ENCODE peak calls at places on chromosome 14, in four cellular contexts. One of them, this sample, is unnamed.

GRCh38 chr14:32724864-32725550 is 213.7 kb upstream of the NPAS3 start:
- DNase-seq in K562: no peak
- DNase-seq in HepG2: no peak
- DNase-seq in HCT116: no peak
- DNase-seq in this sample: no peak

GRCh38 chr14:57574617-57575288 is 81.1 kb upstream of the CCDC198 start:
- DNase-seq in K562: no peak
- DNase-seq in HepG2: peak; percentile 1
- DNase-seq in HCT116: no peak
- DNase-seq in this sample: no peak

GRCh38 chr14:31968912-31969311 is 108.2 kb upstream of the ARHGAP5 start:
- DNase-seq in K562: no peak
- DNase-seq in HepG2: no peak
- DNase-seq in HCT116: no peak
- DNase-seq in this sample: no peak

GRCh38 chr14:24262821-24263733 is at the start of gene TGM1:
- DNase-seq in K562: no peak
- DNase-seq in HepG2: no peak
- DNase-seq in HCT116: no peak
- DNase-seq in this sample: no peak

GRCh38 chr14:27145170-27145569 is 547.3 kb upstream of the NOVA1 start:
- DNase-seq in K562: no peak
- DNase-seq in HepG2: no peak
- DNase-seq in HCT116: no peak
- DNase-seq in this sample: no peak

GRCh38 chr14:69719501-69719951 is 47.4 kb upstream of the SRSF5 start:
- DNase-seq in K562: no peak
- DNase-seq in HepG2: no peak
- DNase-seq in HCT116: no peak
- DNase-seq in this sample: no peak

GRCh38 chr14:95956601-95957460 is 80.2 kb downstream of the TUNAR start:
- DNase-seq in K562: no peak
- DNase-seq in HepG2: no peak
- DNase-seq in HCT116: no peak
- DNase-seq in this sample: no peak

GRCh38 chr14:89425931-89426330 is 8.9 kb upstream of the FOXN3 start:
- DNase-seq in K562: no peak
- DNase-seq in HepG2: peak; percentile 41
- DNase-seq in HCT116: peak; percentile 48
- DNase-seq in this sample: no peak

GRCh38 chr14:68965261-68965761 is 13.8 kb downstream of the ACTN1 start:
- DNase-seq in K562: no peak
- DNase-seq in HepG2: no peak
- DNase-seq in HCT116: no peak
- DNase-seq in this sample: no peak

GRCh38 chr14:60721331-60722162 is 2.6 kb downstream of the SIX4 start:
- DNase-seq in K562: no peak
- DNase-seq in HepG2: peak; percentile 67
- DNase-seq in HCT116: peak; percentile 54
- DNase-seq in this sample: no peak

GRCh38 chr14:70920608-70921007 is 13.3 kb downstream of the PCNX1 start:
- DNase-seq in K562: no peak
- DNase-seq in HepG2: no peak
- DNase-seq in HCT116: no peak
- DNase-seq in this sample: no peak

GRCh38 chr14:61646366-61647101 is 48.8 kb upstream of the HIF1A start:
- DNase-seq in K562: no peak
- DNase-seq in HepG2: no peak
- DNase-seq in HCT116: no peak
- DNase-seq in this sample: no peak

GRCh38 chr14:73339846-73340565 is 102.7 kb downstream of the PAPLN start:
- DNase-seq in K562: peak; percentile 16
- DNase-seq in HepG2: no peak
- DNase-seq in HCT116: no peak
- DNase-seq in this sample: no peak

GRCh38 chr14:68665116-68665515 is 127.8 kb downstream of the ZFP36L1 start:
- DNase-seq in K562: no peak
- DNase-seq in HepG2: no peak
- DNase-seq in HCT116: no peak
- DNase-seq in this sample: no peak

GRCh38 chr14:77083082-77083481 is 15.0 kb upstream of the CIPC start:
- DNase-seq in K562: peak; percentile 12
- DNase-seq in HepG2: no peak
- DNase-seq in HCT116: no peak
- DNase-seq in this sample: no peak

GRCh38 chr14:71319646-71320045 is 412.4 kb downstream of the PCNX1 start:
- DNase-seq in K562: peak; percentile 28
- DNase-seq in HepG2: no peak
- DNase-seq in HCT116: no peak
- DNase-seq in this sample: peak; percentile 4

GRCh38 chr14:77241955-77242354 is 29.1 kb downstream of the NGB start:
- DNase-seq in K562: no peak
- DNase-seq in HepG2: no peak
- DNase-seq in HCT116: no peak
- DNase-seq in this sample: no peak

GRCh38 chr14:50666772-50667490 is 1.2 kb downstream of the SAV1 start:
- DNase-seq in K562: peak; percentile 62
- DNase-seq in HepG2: peak; percentile 37
- DNase-seq in HCT116: no peak
- DNase-seq in this sample: no peak

GRCh38 chr14:50667491-50668007 is 557 bp downstream of the SAV1 start:
- DNase-seq in K562: peak; percentile 45
- DNase-seq in HepG2: no peak
- DNase-seq in HCT116: no peak
- DNase-seq in this sample: no peak

GRCh38 chr14:71541271-71541670 is 391.0 kb upstream of the RGS6 start:
- DNase-seq in K562: no peak
- DNase-seq in HepG2: no peak
- DNase-seq in HCT116: no peak
- DNase-seq in this sample: no peak

GRCh38 chr14:69090187-69090789 is 62.6 kb downstream of the DCAF5 start:
- DNase-seq in K562: peak; percentile 27
- DNase-seq in HepG2: peak; percentile 33
- DNase-seq in HCT116: peak; percentile 45
- DNase-seq in this sample: no peak

GRCh38 chr14:105581551-105582341 is 55.4 kb downstream of the TMEM121 start:
- DNase-seq in K562: no peak
- DNase-seq in HepG2: no peak
- DNase-seq in HCT116: no peak
- DNase-seq in this sample: no peak

GRCh38 chr14:39006721-39007410 is 96.2 kb downstream of the SEC23A start:
- DNase-seq in K562: no peak
- DNase-seq in HepG2: no peak
- DNase-seq in HCT116: no peak
- DNase-seq in this sample: no peak

GRCh38 chr14:72892879-72893635 is 844 bp downstream of the DPF3 start:
- DNase-seq in K562: peak; percentile 42
- DNase-seq in HepG2: no peak
- DNase-seq in HCT116: no peak
- DNase-seq in this sample: no peak

GRCh38 chr14:79581912-79582576 is 629.3 kb downstream of the DIO2 start:
- DNase-seq in K562: no peak
- DNase-seq in HepG2: no peak
- DNase-seq in HCT116: no peak
- DNase-seq in this sample: no peak

GRCh38 chr14:27427796-27428195 is 830.0 kb upstream of the NOVA1 start:
- DNase-seq in K562: peak; percentile 2
- DNase-seq in HepG2: no peak
- DNase-seq in HCT116: no peak
- DNase-seq in this sample: no peak

GRCh38 chr14:52015411-52016030 is 26.2 kb downstream of the RTRAF start:
- DNase-seq in K562: peak; percentile 31
- DNase-seq in HepG2: peak; percentile 8
- DNase-seq in HCT116: peak; percentile 19
- DNase-seq in this sample: no peak

GRCh38 chr14:103123634-103124500 is 606 bp downstream of the TNFAIP2 start:
- DNase-seq in K562: peak; percentile 59
- DNase-seq in HepG2: no peak
- DNase-seq in HCT116: no peak
- DNase-seq in this sample: no peak
- TF ChIP-seq TCF7L2 in K562: no peak
- TF ChIP-seq TCF7L2 in HepG2: no peak
- TF ChIP-seq TCF7L2 in HCT116: peak; percentile 53
- TF ChIP-seq TCF7L2 in this sample: peak; percentile 57

GRCh38 chr14:37090026-37090425 is 82.4 kb downstream of the SLC25A21 start:
- DNase-seq in K562: no peak
- DNase-seq in HepG2: no peak
- DNase-seq in HCT116: no peak
- DNase-seq in this sample: no peak
- TF ChIP-seq REST in K562: no peak
- TF ChIP-seq REST in HepG2: no peak
- TF ChIP-seq REST in HCT116: no peak
- TF ChIP-seq REST in this sample: no peak

GRCh38 chr14:63908667-63909264 is 56.0 kb downstream of the SYNE2 start:
- DNase-seq in K562: no peak
- DNase-seq in HepG2: no peak
- DNase-seq in HCT116: no peak
- DNase-seq in this sample: no peak

GRCh38 chr14:63910593-63911363 is 58.0 kb downstream of the SYNE2 start:
- DNase-seq in K562: no peak
- DNase-seq in HepG2: no peak
- DNase-seq in HCT116: no peak
- DNase-seq in this sample: no peak

GRCh38 chr14:63905370-63905769 is 52.6 kb downstream of the SYNE2 start:
- DNase-seq in K562: no peak
- DNase-seq in HepG2: no peak
- DNase-seq in HCT116: no peak
- DNase-seq in this sample: no peak

GRCh38 chr14:63904724-63905123 is 51.9 kb downstream of the SYNE2 start:
- DNase-seq in K562: no peak
- DNase-seq in HepG2: no peak
- DNase-seq in HCT116: no peak
- DNase-seq in this sample: no peak

DNA sequence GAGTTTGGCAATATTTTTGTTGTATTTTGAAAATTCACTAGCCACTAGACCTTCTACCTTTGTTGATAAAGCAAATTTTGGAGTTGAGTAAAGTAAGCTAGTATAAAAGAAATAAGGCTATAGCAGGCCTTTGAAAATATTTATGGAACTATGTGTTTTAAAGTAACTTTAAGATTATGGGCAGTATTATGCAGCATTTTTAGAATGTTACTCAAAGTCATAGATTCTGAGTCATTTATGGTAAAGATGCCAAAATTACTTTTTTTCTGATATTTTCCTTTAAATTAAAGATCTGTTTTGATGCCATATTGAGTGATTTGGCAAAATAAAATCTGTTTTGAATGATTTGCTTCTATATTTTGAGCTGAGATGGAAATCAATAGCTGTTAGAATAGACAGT is 57.2 kb downstream of the SYNE2 start:
- DNase-seq in K562: no peak
- DNase-seq in HepG2: no peak
- DNase-seq in HCT116: no peak
- DNase-seq in this sample: no peak
- TF ChIP-seq TCF7L2 in K562: no peak
- TF ChIP-seq TCF7L2 in HepG2: no peak
- TF ChIP-seq TCF7L2 in HCT116: no peak
- TF ChIP-seq TCF7L2 in this sample: no peak

GRCh38 chr14:54474232-54474793 is 14.5 kb downstream of the GMFB start:
- DNase-seq in K562: no peak
- DNase-seq in HepG2: no peak
- DNase-seq in HCT116: no peak
- DNase-seq in this sample: no peak
- TF ChIP-seq REST in K562: no peak
- TF ChIP-seq REST in HepG2: no peak
- TF ChIP-seq REST in HCT116: no peak
- TF ChIP-seq REST in this sample: no peak

GRCh38 chr14:37142835-37143499 is 29.4 kb downstream of the SLC25A21 start:
- DNase-seq in K562: no peak
- DNase-seq in HepG2: peak; percentile 35
- DNase-seq in HCT116: no peak
- DNase-seq in this sample: no peak

GRCh38 chr14:37144729-37145363 is 27.6 kb downstream of the SLC25A21 start:
- DNase-seq in K562: no peak
- DNase-seq in HepG2: no peak
- DNase-seq in HCT116: no peak
- DNase-seq in this sample: no peak

GRCh38 chr14:37139710-37140109 is 32.7 kb downstream of the SLC25A21 start:
- DNase-seq in K562: no peak
- DNase-seq in HepG2: no peak
- DNase-seq in HCT116: no peak
- DNase-seq in this sample: no peak

GRCh38 chr14:37143500-37143874 is 28.9 kb downstream of the SLC25A21 start:
- DNase-seq in K562: no peak
- DNase-seq in HepG2: no peak
- DNase-seq in HCT116: no peak
- DNase-seq in this sample: no peak

DNA sequence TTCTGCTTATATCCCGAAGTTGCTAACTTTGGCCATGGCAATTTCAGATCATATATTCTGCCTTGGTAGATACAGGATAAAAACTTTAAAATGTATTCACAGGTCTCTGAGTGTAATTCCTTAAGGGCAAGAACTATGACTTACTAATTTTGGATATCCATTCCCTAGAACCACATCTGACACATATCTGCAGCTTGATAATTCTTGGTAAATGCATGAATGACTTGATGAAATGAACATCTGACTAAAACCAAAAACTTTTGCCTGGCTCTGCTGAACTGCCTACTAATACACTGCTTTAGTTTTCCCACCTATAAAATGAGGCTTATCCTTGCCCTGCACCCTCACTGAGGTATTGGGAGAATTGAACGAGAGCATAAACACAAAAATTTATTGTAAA is 32.2 kb downstream of the SLC25A21 start:
- DNase-seq in K562: no peak
- DNase-seq in HepG2: no peak
- DNase-seq in HCT116: no peak
- DNase-seq in this sample: no peak
- TF ChIP-seq TCF7L2 in K562: no peak
- TF ChIP-seq TCF7L2 in HepG2: no peak
- TF ChIP-seq TCF7L2 in HCT116: no peak
- TF ChIP-seq TCF7L2 in this sample: no peak

GRCh38 chr14:22723814-22724213 is 42.7 kb upstream of the OXA1L start:
- DNase-seq in K562: no peak
- DNase-seq in HepG2: no peak
- DNase-seq in HCT116: no peak
- DNase-seq in this sample: no peak
- TF ChIP-seq REST in K562: no peak
- TF ChIP-seq REST in HepG2: peak; percentile 87
- TF ChIP-seq REST in HCT116: peak; percentile 17
- TF ChIP-seq REST in this sample: peak; percentile 33

GRCh38 chr14:92009604-92010003 is 30.3 kb downstream of the TRIP11 start:
- DNase-seq in K562: no peak
- DNase-seq in HepG2: no peak
- DNase-seq in HCT116: no peak
- DNase-seq in this sample: no peak

GRCh38 chr14:92012121-92012748 is 27.6 kb downstream of the TRIP11 start:
- DNase-seq in K562: no peak
- DNase-seq in HepG2: no peak
- DNase-seq in HCT116: no peak
- DNase-seq in this sample: no peak

GRCh38 chr14:92010644-92011043 is 29.2 kb downstream of the TRIP11 start:
- DNase-seq in K562: no peak
- DNase-seq in HepG2: no peak
- DNase-seq in HCT116: no peak
- DNase-seq in this sample: no peak

GRCh38 chr14:92014014-92014413 is 25.8 kb downstream of the TRIP11 start:
- DNase-seq in K562: no peak
- DNase-seq in HepG2: no peak
- DNase-seq in HCT116: no peak
- DNase-seq in this sample: no peak
- TF ChIP-seq TCF7L2 in K562: no peak
- TF ChIP-seq TCF7L2 in HepG2: no peak
- TF ChIP-seq TCF7L2 in HCT116: no peak
- TF ChIP-seq TCF7L2 in this sample: no peak